ENCODE peak calls at places on chromosomes 3 and 15, in five cellular contexts. One of them, this sample, is unnamed.

GRCh38 chr15:36398212-36398611 is 181.2 kb upstream of the CDIN1 start:
- DNase-seq in suprapubic skin: no peak
- DNase-seq in body of pancreas: no peak
- DNase-seq in dorsolateral prefrontal cortex: no peak
- DNase-seq in uterus: no peak
- DNase-seq in this sample: no peak

GRCh38 chr3:159586587-159587202 is 401.9 kb upstream of the IL12A start:
- DNase-seq in suprapubic skin: no peak
- DNase-seq in body of pancreas: no peak
- DNase-seq in dorsolateral prefrontal cortex: peak; percentile 16
- DNase-seq in uterus: no peak
- DNase-seq in this sample: no peak

GRCh38 chr3:30614943-30615342 is 8.5 kb downstream of the TGFBR2 start:
- DNase-seq in suprapubic skin: no peak
- DNase-seq in body of pancreas: no peak
- DNase-seq in dorsolateral prefrontal cortex: no peak
- DNase-seq in uterus: no peak
- DNase-seq in this sample: no peak

GRCh38 chr3:105032541-105032940 is 334.2 kb upstream of the ALCAM start:
- DNase-seq in suprapubic skin: no peak
- DNase-seq in body of pancreas: peak; percentile 36
- DNase-seq in dorsolateral prefrontal cortex: no peak
- DNase-seq in uterus: no peak
- DNase-seq in this sample: no peak

GRCh38 chr3:147775411-147775810 is 366.2 kb downstream of the ZIC1 start:
- DNase-seq in suprapubic skin: no peak
- DNase-seq in body of pancreas: no peak
- DNase-seq in dorsolateral prefrontal cortex: no peak
- DNase-seq in uterus: no peak
- DNase-seq in this sample: no peak

GRCh38 chr3:34599595-34599994 is 801.2 kb downstream of the PDCD6IP start:
- DNase-seq in suprapubic skin: no peak
- DNase-seq in body of pancreas: no peak
- DNase-seq in dorsolateral prefrontal cortex: no peak
- DNase-seq in uterus: no peak
- DNase-seq in this sample: no peak

GRCh38 chr15:77825143-77825542 is 192.4 kb upstream of the LINGO1 start:
- DNase-seq in suprapubic skin: no peak
- DNase-seq in body of pancreas: no peak
- DNase-seq in dorsolateral prefrontal cortex: no peak
- DNase-seq in uterus: no peak
- DNase-seq in this sample: no peak

GRCh38 chr3:192816274-192816853 is 89.0 kb upstream of the FGF12 start:
- DNase-seq in suprapubic skin: no peak
- DNase-seq in body of pancreas: peak; percentile 50
- DNase-seq in dorsolateral prefrontal cortex: no peak
- DNase-seq in uterus: no peak
- DNase-seq in this sample: no peak

GRCh38 chr3:54957711-54958110 is 29.9 kb upstream of the LRTM1 start:
- DNase-seq in suprapubic skin: no peak
- DNase-seq in body of pancreas: no peak
- DNase-seq in dorsolateral prefrontal cortex: no peak
- DNase-seq in uterus: no peak
- DNase-seq in this sample: no peak

GRCh38 chr3:175311404-175311803 is 452.3 kb downstream of the NAALADL2 start:
- DNase-seq in suprapubic skin: no peak
- DNase-seq in body of pancreas: no peak
- DNase-seq in dorsolateral prefrontal cortex: no peak
- DNase-seq in uterus: no peak
- DNase-seq in this sample: no peak

GRCh38 chr3:99909714-99910508 is 92.2 kb downstream of the CMSS1 start:
- DNase-seq in suprapubic skin: no peak
- DNase-seq in body of pancreas: no peak
- DNase-seq in dorsolateral prefrontal cortex: no peak
- DNase-seq in uterus: no peak
- DNase-seq in this sample: no peak

GRCh38 chr15:45205192-45205591 is 17.4 kb upstream of the SHF start:
- DNase-seq in suprapubic skin: no peak
- DNase-seq in body of pancreas: peak; percentile 78
- DNase-seq in dorsolateral prefrontal cortex: peak; percentile 68
- DNase-seq in uterus: no peak
- DNase-seq in this sample: no peak

GRCh38 chr3:57706462-57706861 is 13.6 kb upstream of the DENND6A start:
- DNase-seq in suprapubic skin: no peak
- DNase-seq in body of pancreas: no peak
- DNase-seq in dorsolateral prefrontal cortex: no peak
- DNase-seq in uterus: no peak
- DNase-seq in this sample: no peak

GRCh38 chr3:16912400-16913263 is 27.9 kb downstream of the PLCL2 start:
- DNase-seq in suprapubic skin: no peak
- DNase-seq in body of pancreas: no peak
- DNase-seq in dorsolateral prefrontal cortex: no peak
- DNase-seq in uterus: no peak
- DNase-seq in this sample: no peak

GRCh38 chr3:17670749-17671148 is 71.7 kb downstream of the TBC1D5 start:
- DNase-seq in suprapubic skin: no peak
- DNase-seq in body of pancreas: no peak
- DNase-seq in dorsolateral prefrontal cortex: no peak
- DNase-seq in uterus: no peak
- DNase-seq in this sample: no peak

GRCh38 chr15:93088981-93089854 is at the start of gene RGMA:
- DNase-seq in suprapubic skin: no peak
- DNase-seq in body of pancreas: peak; percentile 57
- DNase-seq in dorsolateral prefrontal cortex: no peak
- DNase-seq in uterus: peak; percentile 38
- DNase-seq in this sample: no peak

GRCh38 chr15:58731756-58732535 is 17.6 kb downstream of the ADAM10 start:
- DNase-seq in suprapubic skin: no peak
- DNase-seq in body of pancreas: no peak
- DNase-seq in dorsolateral prefrontal cortex: no peak
- DNase-seq in uterus: no peak
- DNase-seq in this sample: no peak

GRCh38 chr3:9793161-9793781 is 389 bp downstream of the ARPC4 start:
- DNase-seq in suprapubic skin: no peak
- DNase-seq in body of pancreas: no peak
- DNase-seq in dorsolateral prefrontal cortex: peak; percentile 24
- DNase-seq in uterus: no peak
- DNase-seq in this sample: no peak

GRCh38 chr15:64699767-64700388 is 75.5 kb downstream of the RBPMS2 start:
- DNase-seq in suprapubic skin: peak; percentile 76
- DNase-seq in body of pancreas: peak; percentile 66
- DNase-seq in dorsolateral prefrontal cortex: no peak
- DNase-seq in uterus: peak; percentile 39
- DNase-seq in this sample: no peak

GRCh38 chr15:64703632-64703959 is 71.8 kb downstream of the RBPMS2 start:
- DNase-seq in suprapubic skin: no peak
- DNase-seq in body of pancreas: no peak
- DNase-seq in dorsolateral prefrontal cortex: no peak
- DNase-seq in uterus: no peak
- DNase-seq in this sample: no peak

GRCh38 chr15:64702816-64703631 is 72.4 kb downstream of the RBPMS2 start:
- DNase-seq in suprapubic skin: peak; percentile 98
- DNase-seq in body of pancreas: peak; percentile 97
- DNase-seq in dorsolateral prefrontal cortex: peak; percentile 98
- DNase-seq in uterus: peak; percentile 96
- DNase-seq in this sample: peak; percentile 96

GRCh38 chr15:64701051-64701450 is 74.3 kb downstream of the RBPMS2 start:
- DNase-seq in suprapubic skin: no peak
- DNase-seq in body of pancreas: no peak
- DNase-seq in dorsolateral prefrontal cortex: no peak
- DNase-seq in uterus: no peak
- DNase-seq in this sample: no peak

GRCh38 chr15:64701482-64701881 is 73.9 kb downstream of the RBPMS2 start:
- DNase-seq in suprapubic skin: no peak
- DNase-seq in body of pancreas: no peak
- DNase-seq in dorsolateral prefrontal cortex: no peak
- DNase-seq in uterus: no peak
- DNase-seq in this sample: no peak
- H3K27ac ChIP-seq in suprapubic skin: peak overlapping the region; percentile 81
- H3K27ac ChIP-seq in body of pancreas: peak overlapping the region; percentile 79
- H3K27ac ChIP-seq in dorsolateral prefrontal cortex: peak overlapping the region; percentile 85
- H3K27ac ChIP-seq in uterus: peak overlapping the region; percentile 86
- H3K27ac ChIP-seq in this sample: peak overlapping the region; percentile 10

GRCh38 chr3:32847520-32847919 is 29.7 kb downstream of the TRIM71 start:
- DNase-seq in suprapubic skin: no peak
- DNase-seq in body of pancreas: no peak
- DNase-seq in dorsolateral prefrontal cortex: no peak
- DNase-seq in uterus: no peak
- DNase-seq in this sample: no peak

GRCh38 chr3:32850226-32850625 is 32.4 kb downstream of the TRIM71 start:
- DNase-seq in suprapubic skin: no peak
- DNase-seq in body of pancreas: no peak
- DNase-seq in dorsolateral prefrontal cortex: no peak
- DNase-seq in uterus: no peak
- DNase-seq in this sample: no peak

GRCh38 chr3:32852146-32852545 is 34.3 kb downstream of the TRIM71 start:
- DNase-seq in suprapubic skin: no peak
- DNase-seq in body of pancreas: no peak
- DNase-seq in dorsolateral prefrontal cortex: no peak
- DNase-seq in uterus: no peak
- DNase-seq in this sample: no peak

GRCh38 chr3:32848215-32848614 is 30.4 kb downstream of the TRIM71 start:
- DNase-seq in suprapubic skin: no peak
- DNase-seq in body of pancreas: no peak
- DNase-seq in dorsolateral prefrontal cortex: no peak
- DNase-seq in uterus: no peak
- DNase-seq in this sample: no peak

DNA sequence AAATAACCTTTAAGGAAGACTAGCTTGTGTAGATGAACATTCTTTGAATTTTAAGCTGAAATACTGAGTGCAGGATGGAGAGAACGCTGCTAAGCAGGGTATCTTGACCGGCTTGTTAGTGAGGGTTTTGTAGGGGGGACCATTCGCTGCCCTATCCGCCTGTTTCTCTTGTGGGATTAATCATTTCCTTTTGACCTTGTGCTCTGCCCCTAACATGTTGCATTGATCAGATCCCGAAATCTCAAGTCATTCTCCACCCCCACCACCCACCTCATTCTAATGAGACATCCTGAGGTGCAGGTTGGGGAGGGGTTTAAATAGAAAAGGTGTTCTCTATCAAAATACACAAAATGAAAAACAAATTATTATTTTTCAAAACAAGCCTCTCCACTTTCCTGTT is 32.8 kb downstream of the TRIM71 start:
- DNase-seq in suprapubic skin: no peak
- DNase-seq in body of pancreas: no peak
- DNase-seq in dorsolateral prefrontal cortex: no peak
- DNase-seq in uterus: no peak
- DNase-seq in this sample: no peak
- H3K4me3 ChIP-seq in suprapubic skin: no peak overlapping the region
- H3K4me3 ChIP-seq in body of pancreas: no peak overlapping the region
- H3K4me3 ChIP-seq in dorsolateral prefrontal cortex: no peak overlapping the region
- H3K4me3 ChIP-seq in uterus: no peak overlapping the region
- H3K4me3 ChIP-seq in this sample: no peak overlapping the region

DNA sequence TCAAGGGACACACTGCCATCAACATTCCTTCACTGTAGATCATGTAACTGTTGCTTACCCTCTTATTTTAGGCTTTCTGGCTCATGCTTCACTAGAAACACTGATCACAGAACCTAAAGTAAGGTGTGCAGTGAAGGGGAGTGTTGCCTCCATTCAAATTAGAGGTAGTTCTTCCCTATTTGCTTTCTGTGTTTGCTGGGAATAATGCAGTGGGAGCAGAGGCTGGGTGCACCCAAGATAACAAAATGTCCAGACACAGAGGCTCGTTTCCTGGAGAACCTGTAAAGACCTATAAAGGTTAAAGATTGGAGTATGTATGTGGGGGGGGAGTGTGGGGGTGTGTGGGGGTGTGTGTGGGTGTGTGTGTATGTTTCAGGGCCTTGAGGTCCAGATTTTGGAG is 2.1 kb upstream of the CLDN18 start:
- DNase-seq in suprapubic skin: no peak
- DNase-seq in body of pancreas: no peak
- DNase-seq in dorsolateral prefrontal cortex: no peak
- DNase-seq in uterus: no peak
- DNase-seq in this sample: no peak
- H3K27ac ChIP-seq in suprapubic skin: no peak overlapping the region
- H3K27ac ChIP-seq in body of pancreas: no peak overlapping the region
- H3K27ac ChIP-seq in dorsolateral prefrontal cortex: no peak overlapping the region
- H3K27ac ChIP-seq in uterus: no peak overlapping the region
- H3K27ac ChIP-seq in this sample: no peak overlapping the region

GRCh38 chr3:129557737-129558037 is 14.7 kb downstream of the H1-8 start:
- DNase-seq in suprapubic skin: no peak
- DNase-seq in body of pancreas: no peak
- DNase-seq in dorsolateral prefrontal cortex: no peak
- DNase-seq in uterus: no peak
- DNase-seq in this sample: no peak
- H3K4me3 ChIP-seq in suprapubic skin: no peak overlapping the region
- H3K4me3 ChIP-seq in body of pancreas: no peak overlapping the region
- H3K4me3 ChIP-seq in dorsolateral prefrontal cortex: no peak overlapping the region
- H3K4me3 ChIP-seq in uterus: no peak overlapping the region
- H3K4me3 ChIP-seq in this sample: no peak overlapping the region

GRCh38 chr15:63134245-63134644 is 12.6 kb downstream of the LACTB start:
- DNase-seq in suprapubic skin: no peak
- DNase-seq in body of pancreas: no peak
- DNase-seq in dorsolateral prefrontal cortex: no peak
- DNase-seq in uterus: no peak
- DNase-seq in this sample: no peak
- H3K27ac ChIP-seq in suprapubic skin: peak overlapping the region; percentile 63
- H3K27ac ChIP-seq in body of pancreas: no peak overlapping the region
- H3K27ac ChIP-seq in dorsolateral prefrontal cortex: no peak overlapping the region
- H3K27ac ChIP-seq in uterus: peak overlapping the region; percentile 26
- H3K27ac ChIP-seq in this sample: peak overlapping the region; percentile 76

DNA sequence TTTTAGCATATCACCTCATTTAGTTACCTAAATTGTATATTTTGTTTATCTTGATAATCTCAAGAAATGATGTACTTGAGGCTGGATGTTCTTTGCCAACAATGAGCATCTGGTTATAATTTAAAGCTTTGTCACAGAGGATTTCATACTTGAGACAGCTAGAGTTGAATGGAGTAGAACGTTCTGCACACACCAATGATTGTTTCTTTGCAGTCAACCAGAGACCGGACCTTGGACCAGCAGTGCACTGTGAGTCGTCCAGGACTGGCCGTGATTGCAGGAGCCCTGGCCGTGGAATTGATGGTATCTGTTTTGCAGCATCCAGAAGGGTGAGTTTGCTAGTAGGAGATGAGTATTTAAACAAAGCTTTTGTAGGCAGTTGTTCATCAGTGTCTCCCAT is 90.4 kb downstream of the ATG7 start:
- DNase-seq in suprapubic skin: no peak
- DNase-seq in body of pancreas: no peak
- DNase-seq in dorsolateral prefrontal cortex: no peak
- DNase-seq in uterus: no peak
- DNase-seq in this sample: no peak
- H3K4me3 ChIP-seq in suprapubic skin: no peak overlapping the region
- H3K4me3 ChIP-seq in body of pancreas: no peak overlapping the region
- H3K4me3 ChIP-seq in dorsolateral prefrontal cortex: no peak overlapping the region
- H3K4me3 ChIP-seq in uterus: no peak overlapping the region
- H3K4me3 ChIP-seq in this sample: no peak overlapping the region

GRCh38 chr3:171460226-171461086 is at the start of gene TNIK:
- DNase-seq in suprapubic skin: peak; percentile 90
- DNase-seq in body of pancreas: peak; percentile 94
- DNase-seq in dorsolateral prefrontal cortex: peak; percentile 97
- DNase-seq in uterus: peak; percentile 91
- DNase-seq in this sample: peak; percentile 91
- H3K27ac ChIP-seq in suprapubic skin: peak within 1 kb of the TSS; percentile 28
- H3K27ac ChIP-seq in body of pancreas: peak within 1 kb of the TSS; percentile 76
- H3K27ac ChIP-seq in dorsolateral prefrontal cortex: peak within 1 kb of the TSS; percentile 78
- H3K27ac ChIP-seq in uterus: peak within 1 kb of the TSS; percentile 72
- H3K27ac ChIP-seq in this sample: peak within 1 kb of the TSS; percentile 74